ENCODE peak calls at places on chromosomes 1 and 21, in six cellular contexts. D is lower leg skin; F is left ventricle myocardium inferior; L is foreskin fibroblast; G is mucosa of descending colon; V is CD8-positive, alpha-beta memory T cell. M is an unnamed sample.

GRCh38 chr1:115496904-115497527 is 144.8 kb upstream of the VANGL1 start:
- DNase-seq in D (no peak), F (no peak), L (peak), V (no peak), G (no peak), M (no peak)

GRCh38 chr1:110130113-110130591 is 17.9 kb downstream of the UBL4B start:
- DNase-seq in F (peak), L (no peak), V (no peak), G (no peak), D (no peak), M (no peak)

GRCh38 chr1:162973381-162973795 is 95.8 kb upstream of the RGS4 start:
- DNase-seq in D (no peak), V (no peak), G (no peak), L (peak), F (no peak), M (peak)

GRCh38 chr1:215749423-215749822 is 182.3 kb downstream of the KCTD3 start:
- DNase-seq in L (peak), D (no peak), G (no peak), F (no peak), V (no peak), M (peak)

GRCh38 chr1:202293620-202294019 is 48.1 kb downstream of the UBE2T start:
- DNase-seq in L (no peak), V (no peak), F (no peak), D (no peak), G (no peak), M (no peak)

GRCh38 chr1:218867941-218868656 is 305.6 kb upstream of the LYPLAL1 start:
- DNase-seq in V (no peak), L (no peak), D (no peak), F (no peak), G (no peak), M (no peak)

GRCh38 chr1:17880429-17880828 is 125.3 kb downstream of the ACTL8 start:
- DNase-seq in F (no peak), D (peak), V (no peak), G (no peak), L (no peak), M (no peak)

GRCh38 chr1:204225841-204226745 is 12.3 kb upstream of the GOLT1A start:
- DNase-seq in F (no peak), L (no peak), G (peak), V (no peak), D (peak), M (no peak)

GRCh38 chr1:116111196-116112021 is at the start of gene MAB21L3:
- DNase-seq in V (no peak), D (no peak), G (peak), L (no peak), F (no peak), M (no peak)

GRCh38 chr1:168221275-168221674 is 4.5 kb upstream of the SFT2D2 start:
- DNase-seq in D (no peak), F (no peak), V (no peak), G (no peak), L (no peak), M (no peak)

GRCh38 chr1:46137901-46138300 is 5.5 kb upstream of the PIK3R3 start:
- DNase-seq in V (no peak), G (no peak), F (no peak), L (no peak), D (no peak), M (no peak)

GRCh38 chr1:41325801-41326200 is 35.4 kb upstream of the FOXO6 start:
- DNase-seq in L (no peak), V (no peak), F (no peak), D (no peak), G (no peak), M (no peak)

GRCh38 chr1:71522721-71523120 is 441.9 kb upstream of the ZRANB2 start:
- DNase-seq in D (no peak), V (no peak), G (no peak), L (peak), F (no peak), M (peak)

GRCh38 chr1:245715970-245716369 is 561.2 kb downstream of the KIF26B start:
- DNase-seq in F (no peak), L (peak), D (no peak), V (no peak), G (no peak), M (peak)

GRCh38 chr21:36889401-36889800 is 77.1 kb downstream of the HLCS start:
- DNase-seq in L (no peak), V (no peak), F (no peak), G (no peak), D (no peak), M (no peak)

GRCh38 chr1:151012684-151013471 is 4.6 kb downstream of the PRUNE1 start:
- DNase-seq in D (no peak), F (peak), G (peak), L (no peak), V (no peak), M (no peak)

GRCh38 chr21:33936221-33937038 is 20.8 kb upstream of the ATP5PO start:
- DNase-seq in V (peak), F (no peak), G (no peak), L (no peak), D (peak), M (no peak)

GRCh38 chr1:114235281-114235680 is 81.6 kb upstream of the SYT6 start:
- DNase-seq in G (no peak), F (no peak), V (no peak), L (no peak), D (no peak), M (no peak)

GRCh38 chr1:184212649-184213314 is 161.3 kb downstream of the TSEN15 start:
- DNase-seq in D (no peak), V (no peak), L (peak), G (peak), F (no peak), M (peak)

GRCh38 chr1:225658041-225658440 is 5.1 kb upstream of the ENAH start:
- DNase-seq in V (no peak), F (no peak), L (no peak), G (no peak), D (no peak), M (no peak)

GRCh38 chr1:56376188-56376984 is 203.0 kb downstream of the PLPP3 start:
- DNase-seq in F (peak), L (peak), V (no peak), D (peak), G (no peak), M (no peak)

GRCh38 chr1:8989821-8990220 is 36.4 kb downstream of the SLC2A7 start:
- DNase-seq in F (no peak), D (no peak), G (no peak), L (no peak), V (no peak), M (no peak)

DNA sequence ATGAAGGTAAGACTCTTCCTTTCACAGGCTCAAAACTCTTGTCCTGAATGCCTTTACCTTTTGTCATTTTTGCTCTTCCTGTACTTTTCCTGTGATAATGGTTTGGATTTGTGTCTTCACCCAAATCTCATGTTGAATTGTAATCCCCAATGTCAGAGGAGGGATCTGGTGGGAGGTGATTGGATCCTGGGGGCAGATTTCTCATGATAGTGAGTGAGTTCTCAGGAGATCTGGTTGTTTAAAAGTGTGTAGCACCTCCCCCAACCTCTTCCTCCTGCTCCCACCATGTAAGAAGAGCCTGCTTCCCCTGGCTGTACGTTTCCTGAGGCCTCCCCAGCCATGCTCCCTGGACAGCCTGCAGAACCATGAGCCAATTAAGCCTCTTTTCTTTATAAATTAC is 75.5 kb downstream of the DDX20 start:
- DNase-seq in D (peak), V (no peak), F (no peak), G (no peak), L (no peak), M (no peak)
- H3K4me3 ChIP-seq in D (no peak), V (no peak), F (no peak), G (no peak), L (no peak), M (no peak)

DNA sequence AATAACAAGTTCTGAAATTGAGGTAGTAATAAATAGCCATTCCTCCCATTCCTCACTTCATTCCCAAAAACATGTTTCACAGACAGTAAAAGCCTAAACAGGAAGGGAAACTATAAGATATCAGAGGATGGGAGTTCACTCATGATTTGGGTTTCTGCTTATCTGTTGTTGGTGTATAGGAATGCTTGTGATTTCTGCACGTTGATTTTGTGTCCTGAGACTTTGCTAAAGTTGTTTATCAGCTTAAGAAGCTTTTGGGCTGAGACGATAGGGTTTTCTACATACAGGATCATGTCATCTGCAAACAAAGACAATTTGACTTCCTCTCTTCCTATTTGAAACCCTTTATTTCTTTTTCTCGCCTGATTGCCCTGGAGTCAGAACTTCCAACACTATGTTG is 26.0 kb upstream of the POFUT2 start:
- DNase-seq in D (no peak), G (no peak), L (no peak), V (no peak), F (no peak), M (no peak)
- H3K4me3 ChIP-seq in D (no peak), G (no peak), L (no peak), V (no peak), F (no peak), M (no peak)

GRCh38 chr1:52355436-52355835 is 10.6 kb downstream of the CC2D1B start:
- DNase-seq in L (no peak), F (no peak), D (peak), G (no peak), V (no peak), M (no peak)
- H3K4me3 ChIP-seq in L (no peak), F (no peak), D (no peak), G (no peak), V (no peak), M (no peak)

DNA sequence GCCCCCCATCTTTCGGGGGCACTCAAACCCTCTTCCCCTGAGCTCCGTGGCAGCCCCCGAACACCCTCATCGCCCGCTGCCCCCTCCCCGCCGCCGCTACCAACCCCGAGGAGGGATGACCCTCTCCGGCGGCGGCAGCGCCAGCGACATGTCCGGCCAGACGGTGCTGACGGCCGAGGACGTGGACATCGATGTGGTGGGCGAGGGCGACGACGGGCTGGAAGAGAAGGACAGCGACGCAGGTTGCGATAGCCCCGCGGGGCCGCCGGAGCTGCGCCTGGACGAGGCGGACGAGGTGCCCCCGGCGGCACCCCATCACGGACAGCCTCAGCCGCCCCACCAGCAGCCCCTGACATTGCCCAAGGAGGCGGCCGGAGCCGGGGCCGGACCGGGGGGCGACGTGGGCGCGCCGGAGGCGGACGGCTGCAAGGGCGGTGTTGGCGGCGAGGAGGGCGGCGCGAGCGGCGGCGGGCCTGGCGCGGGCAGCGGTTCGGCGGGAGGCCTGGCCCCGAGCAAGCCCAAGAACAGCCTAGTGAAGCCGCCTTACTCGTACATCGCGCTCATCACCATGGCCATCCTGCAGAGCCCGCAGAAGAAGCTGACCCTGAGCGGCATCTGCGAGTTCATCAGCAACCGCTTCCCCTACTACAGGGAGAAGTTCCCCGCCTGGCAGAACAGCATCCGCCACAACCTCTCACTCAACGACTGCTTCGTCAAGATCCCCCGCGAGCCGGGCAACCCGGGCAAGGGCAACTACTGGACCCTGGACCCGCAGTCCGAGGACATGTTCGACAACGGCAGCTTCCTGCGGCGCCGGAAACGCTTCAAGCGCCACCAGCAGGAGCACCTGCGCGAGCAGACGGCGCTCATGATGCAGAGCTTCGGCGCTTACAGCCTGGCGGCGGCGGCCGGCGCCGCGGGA is 838 bp downstream of the FOXD3 start:
- DNase-seq in D (peak), F (no peak), L (no peak), V (peak), G (peak), M (no peak)
- H3K4me3 ChIP-seq in D (peak), F (peak), L (no peak), V (peak), G (no peak), M (peak)

DNA sequence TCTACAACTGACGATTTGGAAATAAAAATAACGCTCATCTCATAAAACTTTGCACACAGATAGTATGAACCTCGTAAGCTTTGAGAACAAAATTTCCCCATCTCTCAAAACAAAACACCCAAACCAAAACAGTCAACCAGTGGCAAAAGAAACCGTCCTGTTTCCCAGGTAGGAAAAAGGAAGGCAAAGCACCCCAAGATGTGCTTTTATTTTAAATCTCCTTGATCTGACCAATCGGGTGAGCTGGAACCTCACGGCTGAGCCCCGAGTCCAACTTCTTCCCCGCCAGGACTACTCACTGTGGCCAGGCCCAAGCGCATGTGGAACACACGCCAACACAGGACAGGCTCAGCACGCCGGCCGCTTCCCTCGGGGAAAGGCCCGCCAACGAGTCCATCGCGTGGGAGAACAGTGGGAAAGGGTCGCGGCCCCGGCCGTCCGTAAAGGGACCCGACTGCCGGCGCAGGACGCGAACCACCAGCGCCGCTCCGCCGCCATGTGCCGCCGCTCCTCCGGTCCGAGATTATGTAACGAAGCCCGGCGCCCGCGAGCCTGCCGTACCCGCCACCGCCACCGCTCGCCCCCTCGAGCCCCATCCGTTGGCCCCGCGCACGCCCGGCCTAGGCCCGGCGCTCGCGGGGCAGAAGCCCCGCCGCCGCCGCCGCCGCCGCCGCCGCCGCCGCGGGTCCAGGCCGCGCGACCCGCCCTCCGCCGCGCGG is 759 bp downstream of the AHCTF1 start:
- DNase-seq in G (peak), V (peak), L (peak), F (peak), D (peak), M (no peak)
- H3K4me3 ChIP-seq in G (peak), V (peak), L (peak), F (peak), D (peak), M (peak)

DNA sequence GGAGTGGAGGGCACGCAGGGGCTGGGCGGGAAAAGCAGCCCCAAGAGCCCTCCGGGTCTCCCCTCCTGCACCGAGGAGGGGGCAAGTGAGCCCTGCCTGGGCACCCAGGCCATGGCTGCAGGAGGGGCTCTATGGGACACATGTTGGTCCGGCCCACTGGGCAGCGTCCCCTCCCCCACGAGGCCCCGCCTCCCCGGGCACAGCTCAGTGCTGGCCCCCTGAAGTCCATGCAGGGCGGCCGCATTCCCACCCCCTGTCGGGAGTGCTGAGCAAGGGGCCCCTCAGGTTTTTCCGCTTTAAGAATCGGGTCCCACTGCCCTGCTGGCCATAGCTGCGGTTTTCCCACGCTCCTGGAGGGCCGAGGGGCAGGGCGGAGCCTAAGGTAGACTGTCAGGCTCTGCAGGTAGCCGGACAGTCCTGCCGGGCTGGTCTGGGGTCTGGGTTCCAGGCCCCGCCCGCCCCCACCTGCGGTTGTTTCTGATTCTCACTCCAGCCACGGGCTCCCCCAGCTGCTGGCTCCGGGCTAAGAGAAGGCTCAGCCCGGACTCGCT is 43.5 kb upstream of the CCDC27 start:
- DNase-seq in F (no peak), D (no peak), L (no peak), V (no peak), G (no peak), M (no peak)
- H3K4me3 ChIP-seq in F (no peak), D (no peak), L (no peak), V (no peak), G (no peak), M (no peak)

DNA sequence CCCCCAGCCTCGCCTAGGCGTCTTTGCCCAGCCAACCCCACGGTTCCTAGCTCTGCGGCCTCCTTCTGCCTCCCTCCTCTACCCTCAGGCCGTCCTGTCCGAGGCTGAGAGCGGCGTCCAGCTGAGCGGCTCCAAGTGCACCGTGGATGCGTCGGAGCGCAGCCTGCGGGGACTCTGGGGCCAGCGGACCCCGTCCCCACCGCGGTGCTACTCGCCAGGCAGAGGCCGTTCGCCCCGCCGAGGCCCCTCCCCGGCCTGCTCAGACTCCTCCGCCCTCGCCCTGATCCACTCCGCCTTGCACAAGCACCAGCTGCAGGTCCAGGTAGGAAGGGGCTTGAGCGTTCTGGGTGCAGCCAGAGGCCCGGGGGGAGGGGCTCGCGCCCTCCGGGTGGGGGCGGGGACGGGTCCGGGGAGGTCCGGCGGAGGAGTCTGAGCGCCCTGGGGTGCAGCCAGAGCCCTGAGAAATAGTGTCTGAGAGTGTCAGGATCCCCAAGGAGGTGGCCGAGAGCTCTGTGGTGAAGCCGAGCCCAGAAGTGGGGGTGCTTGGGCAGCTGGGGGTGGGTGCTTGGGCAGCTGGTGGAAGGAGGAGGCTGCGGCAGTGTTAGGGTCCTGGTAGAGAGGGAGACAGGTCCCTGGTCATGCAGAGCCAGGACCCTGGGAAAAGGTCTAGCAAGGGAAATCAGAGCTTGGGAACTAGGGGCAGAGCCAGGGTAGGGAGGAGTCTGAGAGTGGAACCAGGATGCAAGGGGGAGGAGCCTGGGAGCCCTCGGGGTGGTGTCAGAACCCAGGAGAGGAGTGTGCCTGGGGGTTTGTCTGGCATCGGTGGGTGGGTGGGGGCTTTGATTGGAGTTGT is 3.2 kb upstream of the NBPF3 start:
- DNase-seq in D (no peak), V (no peak), G (peak), L (no peak), F (no peak), M (no peak)
- H3K4me3 ChIP-seq in D (no peak), V (no peak), G (no peak), L (peak), F (peak), M (no peak)